ENCODE peak calls at places on chromosomes 2 and 18, in six cellular contexts. B is body of pancreas, F is foreskin fibroblast, Z is T-cell, I is NCI-H1417, X is NCI-H510A. S is an unnamed sample.

GRCh38 chr2:113755690-113756063 is 765 bp downstream of the SLC35F5 start:
- DNase-seq in Z (peak), B (no peak), F (no peak), I (peak), X (no peak), S (no peak)

GRCh38 chr2:72971036-72971435 is 53.7 kb downstream of the EMX1 start:
- DNase-seq in I (no peak), F (no peak), X (no peak), Z (no peak), B (no peak), S (no peak)

GRCh38 chr2:10079931-10080535 is at the start of gene CYS1:
- DNase-seq in Z (no peak), X (no peak), I (peak), F (no peak), B (peak), S (no peak)

GRCh38 chr18:11104307-11104706 is 45.1 kb downstream of the PIEZO2 start:
- DNase-seq in B (no peak), I (no peak), F (no peak), X (no peak), Z (no peak), S (no peak)

GRCh38 chr18:78494686-78495085 is 484.9 kb upstream of the SALL3 start:
- DNase-seq in X (no peak), I (no peak), Z (no peak), B (no peak), F (no peak), S (no peak)

GRCh38 chr2:134619250-134619649 is 99.5 kb downstream of the TMEM163 start:
- DNase-seq in B (no peak), F (no peak), I (no peak), X (no peak), Z (no peak), S (no peak)

GRCh38 chr18:72672364-72673151 is 128.4 kb upstream of the CBLN2 start:
- DNase-seq in I (peak), F (peak), X (no peak), Z (no peak), B (no peak), S (peak)

GRCh38 chr18:23291456-23292205 is 156.3 kb downstream of the CABLES1 start:
- DNase-seq in F (peak), B (no peak), Z (no peak), I (no peak), X (peak), S (no peak)

GRCh38 chr18:10950876-10951630 is 198.3 kb downstream of the PIEZO2 start:
- DNase-seq in B (peak), Z (no peak), F (no peak), X (no peak), I (no peak), S (no peak)

GRCh38 chr2:180655393-180655792 is 325.0 kb upstream of the UBE2E3 start:
- DNase-seq in X (no peak), Z (no peak), F (no peak), I (no peak), B (no peak), S (no peak)

GRCh38 chr2:178188466-178188865 is 5.8 kb upstream of the OSBPL6 start:
- DNase-seq in I (no peak), F (peak), B (no peak), X (no peak), Z (no peak), S (no peak)

GRCh38 chr2:111656893-111657292 is 227.1 kb downstream of the ANAPC1 start:
- DNase-seq in B (no peak), I (no peak), X (no peak), Z (no peak), F (no peak), S (no peak)

GRCh38 chr2:15840969-15841368 is 99.4 kb upstream of the MYCN start:
- DNase-seq in X (no peak), I (no peak), F (no peak), Z (no peak), B (no peak), S (no peak)

GRCh38 chr2:141200191-141200590 is 930.6 kb downstream of the LRP1B start:
- DNase-seq in F (no peak), X (no peak), Z (no peak), I (no peak), B (no peak), S (no peak)

GRCh38 chr18:12686100-12686499 is 16.4 kb downstream of the CEP76 start:
- DNase-seq in X (no peak), F (no peak), B (no peak), I (no peak), Z (no peak), S (no peak)

GRCh38 chr2:105732955-105733607 is 11.6 kb upstream of the NCK2 start:
- DNase-seq in F (no peak), X (no peak), I (no peak), B (no peak), Z (no peak), S (no peak)

GRCh38 chr2:18703555-18703954 is 114.2 kb upstream of the NT5C1B start:
- DNase-seq in Z (no peak), X (no peak), I (no peak), F (no peak), B (no peak), S (no peak)

GRCh38 chr2:145563752-145564615 is 1044.1 kb upstream of the ZEB2 start:
- DNase-seq in Z (no peak), I (peak), X (peak), B (peak), F (no peak), S (no peak)

GRCh38 chr18:62001396-62001795 is 108.6 kb upstream of the RNF152 start:
- DNase-seq in F (no peak), I (no peak), Z (no peak), B (no peak), X (no peak), S (no peak)

GRCh38 chr18:12657849-12658829 is at the start of gene SPIRE1:
- DNase-seq in B (peak), F (peak), Z (peak), I (peak), X (peak), S (peak)

GRCh38 chr2:70454936-70455544 is 98.6 kb downstream of the TGFA start:
- DNase-seq in X (no peak), B (no peak), Z (no peak), I (no peak), F (no peak), S (no peak)

GRCh38 chr2:3307236-3307635 is 70.4 kb downstream of the EIPR1 start:
- DNase-seq in I (no peak), F (no peak), Z (no peak), X (no peak), B (no peak), S (no peak)

GRCh38 chr2:233476083-233476410 is 90.5 kb downstream of the USP40 start:
- DNase-seq in B (no peak), Z (no peak), I (no peak), X (no peak), F (no peak), S (no peak)

GRCh38 chr2:196170681-196171247 is 614 bp downstream of the STK17B start:
- DNase-seq in B (no peak), Z (peak), X (no peak), F (peak), I (peak), S (peak)

GRCh38 chr2:213227458-213227857 is 56.8 kb upstream of the SPAG16 start:
- DNase-seq in B (no peak), F (no peak), I (no peak), X (no peak), Z (no peak), S (no peak)